ENCODE peak calls at places on chromosomes 16 and 17, in ten cellular contexts. D is WTC11, Z is MM.1S, V is fibroblast of mammary gland, B is brain microvascular endothelial cell, F is A549, K is stomach, J is sigmoid colon, E is AG10803, S is lower leg skin. H is an unnamed sample.

GRCh38 chr16:77931058-77931457 is 91.3 kb upstream of the CLEC3A start:
- DNase-seq in D (no peak), Z (no peak), V (no peak), B (no peak), F (no peak), K (no peak), J (no peak), E (no peak), S (no peak), H (no peak)

GRCh38 chr17:15409721-15410247 is 57.6 kb downstream of the CDRT4 start:
- DNase-seq in D (no peak), Z (no peak), V (peak; percentile 97), B (peak; percentile 85), F (no peak), K (no peak), J (peak; percentile 83), E (peak; percentile 99), S (peak; percentile 91), H (no peak)

GRCh38 chr17:70552230-70552981 is 383.1 kb downstream of the KCNJ2 start:
- DNase-seq in D (no peak), Z (peak; percentile 45), V (peak; percentile 55), B (peak; percentile 8), F (peak; percentile 26), K (no peak), J (no peak), E (peak; percentile 52), S (no peak), H (no peak)

GRCh38 chr17:68777856-68778694 is 176.9 kb upstream of the FAM20A start:
- DNase-seq in D (no peak), Z (no peak), V (no peak), B (no peak), F (no peak), K (peak; percentile 48), J (no peak), E (no peak), S (no peak), H (no peak)

GRCh38 chr17:34703533-34703932 is 124.2 kb downstream of the TMEM132E start:
- DNase-seq in D (peak; percentile 85), Z (peak; percentile 65), V (peak; percentile 27), B (peak; percentile 3), F (no peak), K (no peak), J (no peak), E (peak; percentile 17), S (peak; percentile 37), H (peak; percentile 72)

GRCh38 chr17:47847341-47848197 is 3.4 kb downstream of the SP6 start:
- DNase-seq in D (peak; percentile 77), Z (peak; percentile 37), V (peak; percentile 19), B (no peak), F (no peak), K (no peak), J (no peak), E (no peak), S (no peak), H (peak; percentile 35)

GRCh38 chr17:68514809-68515208 is 2.6 kb downstream of the PRKAR1A start:
- DNase-seq in D (no peak), Z (no peak), V (peak; percentile 98), B (peak; percentile 76), F (no peak), K (no peak), J (no peak), E (peak; percentile 67), S (no peak), H (no peak)

GRCh38 chr17:71111945-71112344 is 942.6 kb downstream of the KCNJ2 start:
- DNase-seq in D (no peak), Z (no peak), V (peak; percentile 22), B (no peak), F (no peak), K (no peak), J (no peak), E (peak; percentile 31), S (no peak), H (no peak)

DNA sequence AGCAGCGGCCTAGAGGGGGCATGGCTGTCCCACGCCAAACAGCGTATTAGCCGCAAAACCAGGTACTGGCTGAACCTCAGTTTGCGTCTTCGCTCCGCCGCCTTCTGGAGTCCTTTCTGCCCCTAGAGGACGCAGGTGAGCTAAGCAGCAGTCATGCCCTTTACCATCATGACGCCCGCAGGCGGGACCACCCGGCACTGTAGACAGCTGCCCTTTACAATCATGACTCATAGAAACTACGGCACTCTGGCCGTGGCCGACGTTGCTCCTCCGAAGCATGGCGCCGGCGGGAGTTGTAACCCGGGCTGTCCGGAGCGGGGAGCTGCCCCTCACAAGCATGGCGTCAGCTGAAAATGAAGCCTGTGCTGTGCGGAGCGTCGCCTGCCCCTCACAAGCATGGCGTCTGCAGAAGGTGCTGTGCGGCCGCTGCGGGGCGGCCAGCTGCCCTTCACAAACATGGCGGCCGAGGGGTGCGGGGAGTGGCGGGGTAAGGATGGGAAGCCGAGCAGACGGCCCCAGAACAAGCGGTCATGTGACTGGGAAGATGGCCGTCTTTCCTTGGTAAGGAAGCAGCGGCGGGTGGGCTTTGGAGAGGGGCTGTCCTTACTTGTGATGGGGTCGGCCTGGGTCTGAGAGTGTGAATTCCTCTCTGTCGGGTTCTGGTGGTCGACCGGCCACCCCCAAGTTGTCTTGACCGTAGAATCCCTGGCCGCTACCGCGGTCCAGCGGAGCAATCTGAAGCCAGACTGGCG is at the start of gene VPS35L:
- DNase-seq in D (peak; percentile 98), Z (peak; percentile 93), V (peak; percentile 98), B (peak; percentile 97), F (peak; percentile 98), K (peak; percentile 97), J (peak; percentile 98), E (peak; percentile 98), S (peak; percentile 99), H (peak; percentile 98)
- TF ChIP-seq CTCF in D (peak; percentile 27), Z (peak; percentile 76), V (peak; percentile 70), B (peak; percentile 82), F (peak; percentile 78), K (no peak), J (peak; percentile 70), E (peak; percentile 70), S (no peak), H (peak; percentile 77)

GRCh38 chr17:50110591-50111349 is 15.6 kb downstream of the PDK2 start:
- DNase-seq in D (no peak), Z (no peak), V (no peak), B (no peak), F (no peak), K (no peak), J (no peak), E (no peak), S (no peak), H (no peak)

GRCh38 chr17:50114401-50114800 is 15.6 kb downstream of the SAMD14 start:
- DNase-seq in D (no peak), Z (no peak), V (no peak), B (no peak), F (no peak), K (no peak), J (no peak), E (no peak), S (no peak), H (no peak)

GRCh38 chr17:50113624-50114320 is 16.2 kb downstream of the SAMD14 start:
- DNase-seq in D (no peak), Z (no peak), V (no peak), B (no peak), F (no peak), K (no peak), J (no peak), E (no peak), S (no peak), H (no peak)

GRCh38 chr17:50111687-50112655 is 16.8 kb downstream of the PDK2 start:
- DNase-seq in D (no peak), Z (no peak), V (no peak), B (no peak), F (no peak), K (peak; percentile 46), J (no peak), E (no peak), S (no peak), H (no peak)

GRCh38 chr17:50112694-50113093 is 17.3 kb downstream of the SAMD14 start:
- DNase-seq in D (no peak), Z (no peak), V (no peak), B (no peak), F (no peak), K (no peak), J (no peak), E (no peak), S (no peak), H (no peak)
- TF ChIP-seq CTCF in D (no peak), Z (no peak), V (no peak), B (no peak), F (no peak), K (no peak), J (no peak), E (no peak), S (no peak), H (no peak)

GRCh38 chr16:79097090-79097489 is 503.4 kb downstream of the MAF start:
- DNase-seq in D (no peak), Z (no peak), V (no peak), B (no peak), F (no peak), K (no peak), J (no peak), E (no peak), S (no peak), H (no peak)

GRCh38 chr16:79099701-79100100 is 500.8 kb downstream of the MAF start:
- DNase-seq in D (no peak), Z (no peak), V (no peak), B (no peak), F (no peak), K (no peak), J (no peak), E (no peak), S (peak; percentile 3), H (no peak)

GRCh38 chr16:79097781-79098180 is 502.8 kb downstream of the MAF start:
- DNase-seq in D (no peak), Z (no peak), V (no peak), B (no peak), F (no peak), K (no peak), J (no peak), E (no peak), S (no peak), H (no peak)

GRCh38 chr16:79098897-79099296 is 501.6 kb downstream of the MAF start:
- DNase-seq in D (no peak), Z (no peak), V (no peak), B (no peak), F (no peak), K (no peak), J (no peak), E (no peak), S (no peak), H (no peak)

DNA sequence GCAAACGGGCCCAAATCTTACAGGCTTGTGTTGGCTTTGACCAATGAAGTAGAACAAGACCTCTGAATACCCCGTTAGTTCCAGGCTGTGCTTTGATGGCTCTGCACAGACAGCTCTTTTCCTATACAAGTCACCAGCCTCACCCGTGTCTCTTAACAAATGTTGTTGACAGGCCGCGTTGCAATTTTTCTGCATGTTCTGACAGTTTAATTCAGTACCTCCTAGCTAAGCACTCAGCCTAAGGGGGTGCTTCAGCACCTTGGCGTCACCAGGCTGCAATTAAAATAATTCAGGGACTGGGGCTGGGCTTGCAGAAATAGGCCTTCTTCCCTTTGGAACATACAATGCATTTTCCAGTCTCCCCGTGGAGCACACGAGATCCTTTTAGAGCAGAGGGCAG is 500.1 kb downstream of the MAF start:
- DNase-seq in D (no peak), Z (no peak), V (no peak), B (no peak), F (no peak), K (no peak), J (no peak), E (no peak), S (peak; percentile 71), H (no peak)
- TF ChIP-seq CTCF in D (no peak), Z (no peak), V (no peak), B (no peak), F (no peak), K (no peak), J (no peak), E (no peak), S (no peak), H (no peak)

DNA sequence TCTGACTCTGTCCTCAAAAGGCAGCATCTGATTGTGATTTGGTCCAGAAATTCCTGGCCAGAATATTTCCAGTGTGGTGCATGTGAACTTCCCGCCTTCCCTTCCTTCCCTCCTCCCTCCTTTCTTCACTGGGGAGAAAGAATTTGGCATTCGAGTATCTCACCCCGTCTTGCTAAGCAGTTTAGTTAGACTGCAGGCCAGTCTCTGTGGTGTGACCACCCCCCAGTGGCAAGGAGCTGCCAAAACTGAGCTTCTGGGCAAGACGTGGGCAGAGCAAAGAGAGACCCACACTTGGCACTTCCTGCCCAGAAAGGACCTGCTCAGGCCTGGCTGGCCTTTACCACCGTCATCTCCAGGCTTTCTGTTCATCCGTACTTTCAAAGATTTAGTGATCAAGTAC is 36.4 kb downstream of the SNX20 start:
- DNase-seq in D (peak; percentile 35), Z (peak; percentile 20), V (no peak), B (peak; percentile 6), F (no peak), K (peak; percentile 31), J (no peak), E (peak; percentile 76), S (no peak), H (no peak)
- TF ChIP-seq CTCF in D (no peak), Z (peak; percentile 23), V (peak; percentile 9), B (peak; percentile 59), F (peak; percentile 8), K (no peak), J (no peak), E (peak; percentile 62), S (no peak), H (no peak)